ENCODE peak calls at places on chromosomes 6 and 20, in seven cellular contexts. W is MV-4-11, H is cardiac muscle cell, Y is cerebellum, P is globus pallidus, M is endothelial cell, V is SJCRH30. R is an unnamed sample.

GRCh38 chr20:41380551-41381262 is 14.1 kb upstream of the EMILIN3 start:
- DNase-seq in Y (no peak), H (no peak), P (peak), V (peak), W (peak), M (no peak), R (no peak)

GRCh38 chr6:5091646-5092045 is 6.5 kb downstream of the PPP1R3G start:
- DNase-seq in Y (no peak), P (no peak), V (no peak), W (no peak), M (no peak), H (no peak), R (no peak)

GRCh38 chr6:75934643-75935472 is 137.6 kb downstream of the IMPG1 start:
- DNase-seq in Y (peak), M (peak), W (peak), V (peak), H (peak), P (peak), R (peak)

GRCh38 chr6:44278774-44279697 is 8.8 kb downstream of the TMEM151B start:
- DNase-seq in W (no peak), P (no peak), Y (no peak), M (no peak), V (no peak), H (no peak), R (no peak)

GRCh38 chr20:46000571-46001145 is 8.1 kb upstream of the MMP9 start:
- DNase-seq in P (no peak), H (peak), M (peak), V (no peak), Y (no peak), W (no peak), R (no peak)

GRCh38 chr6:100845676-100846075 is 35.5 kb downstream of the ASCC3 start:
- DNase-seq in P (no peak), Y (no peak), W (no peak), M (no peak), H (no peak), V (no peak), R (no peak)

GRCh38 chr6:134701301-134701700 is 248.6 kb downstream of the ALDH8A1 start:
- DNase-seq in W (no peak), V (no peak), P (no peak), H (no peak), M (no peak), Y (no peak), R (no peak)

GRCh38 chr20:24979036-24979960 is 13.3 kb downstream of the APMAP start:
- DNase-seq in P (no peak), M (no peak), V (no peak), W (no peak), Y (no peak), H (no peak), R (no peak)

GRCh38 chr6:15621203-15622044 is 41.4 kb downstream of the DTNBP1 start:
- DNase-seq in W (peak), M (peak), P (peak), Y (peak), V (peak), H (peak), R (peak)

GRCh38 chr6:6008648-6009421 is 2.1 kb upstream of the NRN1 start:
- DNase-seq in V (peak), Y (peak), P (no peak), M (peak), H (peak), W (peak), R (peak)

GRCh38 chr20:53298900-53299299 is 294.7 kb downstream of the ZNF217 start:
- DNase-seq in P (no peak), M (no peak), V (no peak), H (no peak), Y (no peak), W (no peak), R (no peak)

GRCh38 chr6:33787954-33788693 is 806 bp downstream of the LEMD2 start:
- DNase-seq in M (peak), V (peak), Y (peak), H (peak), W (peak), P (peak), R (peak)

GRCh38 chr20:35768731-35769664 is 2.8 kb upstream of the PHF20 start:
- DNase-seq in M (peak), Y (no peak), W (peak), H (peak), P (peak), V (peak), R (peak)

GRCh38 chr6:113433506-113433991 is 423.6 kb upstream of the MARCKS start:
- DNase-seq in P (peak), Y (no peak), M (no peak), W (peak), V (no peak), H (no peak), R (no peak)

GRCh38 chr20:60246751-60247150 is 288.5 kb downstream of the CDH26 start:
- DNase-seq in Y (no peak), W (no peak), P (no peak), H (no peak), M (no peak), V (no peak), R (no peak)

GRCh38 chr6:100549406-100550167 is 84.9 kb upstream of the SIM1 start:
- DNase-seq in P (no peak), W (no peak), Y (no peak), H (no peak), M (no peak), V (no peak), R (no peak)

GRCh38 chr6:2990179-2990931 is 9.3 kb upstream of the NQO2 start:
- DNase-seq in W (peak), Y (no peak), P (peak), V (no peak), H (peak), M (peak), R (peak)

GRCh38 chr6:4085329-4085695 is 6.4 kb upstream of the FAM217A start:
- DNase-seq in V (no peak), Y (no peak), H (no peak), P (no peak), M (no peak), W (no peak), R (no peak)

GRCh38 chr6:72952808-72953630 is 272.3 kb downstream of the KHDC1L start:
- DNase-seq in Y (no peak), W (no peak), V (no peak), M (no peak), H (no peak), P (no peak), R (no peak)

GRCh38 chr6:147418523-147418922 is 90.0 kb upstream of the SAMD5 start:
- DNase-seq in H (no peak), V (no peak), M (no peak), Y (no peak), P (no peak), W (no peak), R (no peak)

GRCh38 chr6:8066108-8066507 is 1.9 kb upstream of the BLOC1S5 start:
- DNase-seq in P (no peak), H (no peak), M (no peak), Y (no peak), W (peak), V (no peak), R (no peak)

GRCh38 chr20:19903168-19903676 is 113.9 kb upstream of the NAA20 start:
- DNase-seq in W (peak), V (peak), Y (no peak), M (no peak), H (no peak), P (peak), R (no peak)

GRCh38 chr6:10505529-10505928 is 15.6 kb upstream of the GCNT2 start:
- DNase-seq in Y (no peak), V (no peak), P (no peak), M (no peak), W (no peak), H (no peak), R (no peak)

GRCh38 chr20:4961746-4962145 is 39.6 kb downstream of the SLC23A2 start:
- DNase-seq in W (peak), V (no peak), P (no peak), H (no peak), Y (no peak), M (no peak), R (no peak)

GRCh38 chr6:85680388-85680787 is 37.7 kb upstream of the SYNCRIP start:
- DNase-seq in H (no peak), M (no peak), P (no peak), Y (no peak), W (no peak), V (no peak), R (no peak)

GRCh38 chr6:163903528-163903927 is 489.0 kb downstream of the QKI start:
- DNase-seq in M (no peak), W (no peak), H (no peak), V (peak), Y (no peak), P (no peak), R (no peak)

GRCh38 chr6:106547961-106548453 is 81.3 kb downstream of the RTN4IP1 start:
- DNase-seq in P (no peak), M (no peak), W (peak), H (peak), V (no peak), Y (no peak), R (no peak)

GRCh38 chr20:44643596-44644383 is 7.7 kb downstream of the ADA start:
- DNase-seq in H (peak), P (no peak), V (peak), W (peak), M (peak), Y (no peak), R (no peak)

GRCh38 chr6:36120979-36121706 is 9.2 kb upstream of the MAPK13 start:
- DNase-seq in W (peak), M (no peak), H (no peak), Y (no peak), P (no peak), V (no peak), R (no peak)

GRCh38 chr6:37489697-37490336 is 9.9 kb downstream of the CCDC167 start:
- DNase-seq in H (no peak), V (peak), P (no peak), W (no peak), Y (no peak), M (no peak), R (no peak)

GRCh38 chr6:8029243-8029870 is 34.8 kb downstream of the BLOC1S5 start:
- DNase-seq in Y (no peak), H (peak), W (no peak), P (no peak), M (no peak), V (no peak), R (peak)

GRCh38 chr6:87200469-87201174 is 45.3 kb downstream of the ZNF292 start:
- DNase-seq in W (peak), V (no peak), Y (no peak), P (no peak), M (no peak), H (no peak), R (no peak)

R was measured in SK-N-DZ.